ENCODE peak calls at places on chromosomes 11 and 22, in five cellular contexts. M is epithelial cell of proximal tubule, T is ovary, K is right atrium auricular region, I is transverse colon. U is an unnamed sample.

GRCh38 chr22:37329239-37330140 is 47.2 kb downstream of the CYTH4 start:
- DNase-seq in M (no peak), I (no peak), T (no peak), K (no peak), U (no peak)

GRCh38 chr11:46290598-46291309 is 13.3 kb downstream of the CREB3L1 start:
- DNase-seq in T (peak), I (peak), M (peak), K (no peak), U (peak)

GRCh38 chr11:66701432-66702240 is 23.9 kb upstream of the RBM4B start:
- DNase-seq in M (no peak), K (no peak), I (no peak), T (no peak), U (no peak)

GRCh38 chr11:47408598-47409439 is 429 bp downstream of the SLC39A13 start:
- DNase-seq in I (peak), T (peak), K (no peak), M (peak), U (peak)

GRCh38 chr11:76281558-76281906 is 75.2 kb upstream of the WNT11 start:
- DNase-seq in M (no peak), K (no peak), T (no peak), I (no peak), U (no peak)

GRCh38 chr22:38788417-38788816 is 5.5 kb downstream of the DNAL4 start:
- DNase-seq in M (peak), K (peak), I (no peak), T (peak), U (peak)

GRCh38 chr11:71252434-71252781 is at the start of gene SHANK2:
- DNase-seq in I (peak), T (no peak), K (no peak), M (no peak), U (no peak)

GRCh38 chr11:71581826-71582225 is 849 bp downstream of the KRTAP5-11 start:
- DNase-seq in K (no peak), I (no peak), M (no peak), T (no peak), U (no peak)

GRCh38 chr11:103622296-103622695 is 414.1 kb upstream of the DDI1 start:
- DNase-seq in T (no peak), M (no peak), I (no peak), K (no peak), U (no peak)

GRCh38 chr22:25661067-25661466 is 80.9 kb upstream of the MYO18B start:
- DNase-seq in T (no peak), M (no peak), K (no peak), I (no peak), U (no peak)

GRCh38 chr22:45976351-45977002 is 485 bp downstream of the WNT7B start:
- DNase-seq in K (no peak), T (no peak), I (no peak), M (no peak), U (no peak)

GRCh38 chr11:9748361-9748970 is 84.6 kb downstream of the SWAP70 start:
- DNase-seq in M (peak), I (peak), K (peak), T (no peak), U (peak)

GRCh38 chr11:119371778-119372182 is 9.7 kb downstream of the USP2 start:
- DNase-seq in K (no peak), T (no peak), I (no peak), M (no peak), U (no peak)
- TF ChIP-seq CTCF in K (peak), T (no peak), I (no peak), M (peak), U (no peak)

DNA sequence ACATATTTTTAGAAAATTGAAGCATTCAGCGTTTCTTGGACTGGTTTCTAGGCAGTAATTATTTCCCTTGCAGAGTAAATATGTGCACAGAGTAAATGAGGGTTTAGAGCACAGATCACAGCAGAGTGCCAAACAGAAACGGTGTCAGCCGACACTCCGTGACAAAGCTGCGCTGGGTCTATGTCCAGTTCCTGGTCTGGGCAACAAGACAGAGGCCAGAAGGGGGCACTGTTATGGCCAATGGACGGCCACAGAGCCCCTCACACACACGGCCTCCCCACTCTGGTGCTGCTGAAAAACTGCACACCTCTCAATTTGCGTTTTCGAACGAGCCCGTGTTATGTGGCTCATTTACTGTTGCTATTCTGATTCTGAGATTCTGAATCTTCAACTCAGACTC is 180.7 kb downstream of the MPPED1 start:
- DNase-seq in T (no peak), M (no peak), K (no peak), I (no peak), U (no peak)
- TF ChIP-seq CTCF in T (no peak), M (peak), K (no peak), I (no peak), U (no peak)

DNA sequence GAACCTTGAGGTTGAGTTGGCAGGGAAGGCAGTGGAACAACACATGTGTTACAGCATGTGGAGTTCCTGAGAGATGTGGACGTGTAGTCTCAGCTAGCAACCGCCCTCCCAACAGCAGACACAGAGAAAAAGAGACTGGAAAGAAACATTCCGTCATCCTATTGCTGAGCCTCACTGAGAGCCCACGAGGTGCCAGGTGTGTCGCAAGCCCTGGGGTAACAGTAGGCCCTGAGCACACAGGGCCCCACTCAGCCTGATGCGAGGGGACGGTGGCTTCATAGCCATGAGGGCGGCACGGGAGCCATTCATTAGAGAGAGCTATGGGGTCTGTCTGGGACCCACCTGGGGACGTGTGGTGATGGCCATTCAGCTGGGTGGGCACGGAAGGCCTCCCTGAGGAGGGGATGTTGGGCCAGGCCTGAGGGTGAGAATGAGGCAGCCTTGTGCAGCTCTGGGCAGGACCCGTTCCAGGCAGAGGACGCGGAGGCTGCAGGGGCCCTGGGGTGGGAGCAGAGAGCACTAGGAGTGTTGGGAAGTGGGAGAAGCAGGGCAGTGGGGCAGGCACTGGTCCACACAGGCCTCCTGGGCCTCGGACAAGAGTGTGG is 26.2 kb downstream of the MPPED1 start:
- DNase-seq in M (no peak), I (no peak), T (no peak), K (no peak), U (no peak)
- TF ChIP-seq CTCF in M (no peak), I (no peak), T (no peak), K (no peak), U (no peak)

GRCh38 chr11:68498313-68498712 is 37.8 kb downstream of the PPP6R3 start:
- DNase-seq in M (no peak), T (no peak), I (peak), K (no peak), U (no peak)

GRCh38 chr11:68497761-68498160 is 37.2 kb downstream of the PPP6R3 start:
- DNase-seq in K (no peak), M (no peak), I (no peak), T (no peak), U (no peak)

GRCh38 chr11:68501813-68502212 is 41.3 kb downstream of the PPP6R3 start:
- DNase-seq in K (no peak), T (no peak), M (no peak), I (no peak), U (no peak)

GRCh38 chr11:68495872-68496271 is 35.3 kb downstream of the PPP6R3 start:
- DNase-seq in T (no peak), I (no peak), K (no peak), M (no peak), U (no peak)

GRCh38 chr11:68498903-68499883 is 38.6 kb downstream of the PPP6R3 start:
- DNase-seq in K (no peak), T (no peak), I (no peak), M (no peak), U (no peak)
- TF ChIP-seq CTCF in K (no peak), T (no peak), I (no peak), M (no peak), U (no peak)

DNA sequence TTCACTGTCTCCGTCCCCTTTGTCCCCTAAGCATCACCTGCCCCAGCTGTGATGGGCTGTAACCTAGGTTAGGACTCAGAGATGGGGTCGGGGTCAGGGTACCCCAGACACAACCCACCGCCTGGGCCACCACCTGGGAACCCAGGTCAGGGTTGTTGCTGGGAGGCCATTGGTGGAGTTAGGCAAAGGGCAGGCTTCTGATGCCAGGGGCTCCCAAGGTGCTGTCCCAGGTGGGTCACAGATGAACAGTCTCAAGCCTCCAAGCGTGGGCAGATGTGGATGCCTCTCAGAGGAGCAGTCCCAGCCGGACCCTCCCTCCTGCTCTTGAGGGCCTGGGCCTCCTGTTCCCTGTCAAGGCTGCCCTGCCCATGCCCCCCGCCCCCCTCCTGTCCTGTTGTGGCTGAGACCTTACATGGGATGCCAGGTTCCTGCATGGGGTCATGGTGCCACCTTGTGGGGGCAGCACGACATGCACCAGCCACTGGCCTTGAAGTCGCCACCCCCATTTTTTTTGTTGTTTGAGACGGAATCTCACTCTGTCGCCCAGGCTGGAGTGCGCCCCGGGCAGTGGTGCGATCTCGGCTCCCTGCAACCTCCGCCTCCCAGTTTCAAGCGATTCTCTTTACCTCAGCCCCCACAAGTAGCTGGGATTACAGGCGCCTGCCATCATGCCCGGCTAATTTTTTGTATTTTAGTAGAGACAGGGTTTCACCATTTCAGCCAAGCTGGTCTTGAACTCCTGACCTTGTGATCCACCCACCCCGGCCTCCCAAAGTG is 12.1 kb downstream of the GATD1 start:
- DNase-seq in M (no peak), T (no peak), K (no peak), I (peak), U (no peak)
- TF ChIP-seq CTCF in M (peak), T (no peak), K (peak), I (peak), U (peak)

GRCh38 chr11:30333405-30333804 is 10.5 kb downstream of the ARL14EP start:
- DNase-seq in I (no peak), M (no peak), K (no peak), T (no peak), U (no peak)
- TF ChIP-seq CTCF in I (peak), M (peak), K (peak), T (no peak), U (peak)

GRCh38 chr11:64219354-64219684 is 6.7 kb downstream of the TRPT1 start:
- DNase-seq in M (no peak), K (no peak), I (no peak), T (peak), U (no peak)

GRCh38 chr11:64219755-64220154 is 6.2 kb downstream of the TRPT1 start:
- DNase-seq in T (no peak), M (no peak), K (no peak), I (no peak), U (no peak)

GRCh38 chr11:64220271-64220670 is 5.7 kb downstream of the TRPT1 start:
- DNase-seq in K (no peak), I (no peak), T (no peak), M (no peak), U (no peak)

GRCh38 chr11:64218628-64219353 is 7.2 kb downstream of the TRPT1 start:
- DNase-seq in T (no peak), M (no peak), K (no peak), I (no peak), U (no peak)

GRCh38 chr11:64216879-64217278 is 9.1 kb downstream of the TRPT1 start:
- DNase-seq in T (no peak), M (no peak), I (no peak), K (no peak), U (no peak)
- TF ChIP-seq CTCF in T (no peak), M (no peak), I (no peak), K (no peak), U (no peak)

GRCh38 chr11:65113839-65114238 is 2.2 kb downstream of the TM7SF2 start:
- DNase-seq in K (no peak), M (no peak), T (no peak), I (no peak), U (no peak)
- TF ChIP-seq CTCF in K (no peak), M (no peak), T (no peak), I (no peak), U (no peak)